ENCODE peak calls at places on chromosome 10, in nine cellular contexts. S, T, Y, K, B, M, H, Q and I are unnamed samples. For H3K27me3, the result is how much of the 10 kb centered on the place peaks cover.

GRCh38 chr10:97889461-97890265 is 40.0 kb downstream of the GOLGA7B start:
- DNase-seq in S (no peak), T (no peak), Y (no peak), K (no peak), B (no peak), M (no peak), H (peak), Q (no peak), I (no peak)

GRCh38 chr10:124075116-124075955 is 18.1 kb downstream of the CHST15 start:
- DNase-seq in S (no peak), T (no peak), Y (no peak), K (no peak), B (no peak), M (no peak), H (peak), Q (no peak), I (no peak)

GRCh38 chr10:42594246-42594650 is 44.1 kb downstream of the ZNF33B start:
- DNase-seq in S (no peak), T (no peak), Y (no peak), K (no peak), B (no peak), M (no peak), H (no peak), Q (no peak), I (no peak)

GRCh38 chr10:127908106-127908957 is 1.4 kb downstream of the PTPRE start:
- DNase-seq in S (no peak), T (peak), Y (no peak), K (no peak), B (peak), M (no peak), H (peak), Q (no peak), I (no peak)

GRCh38 chr10:101781655-101781983 is 1.6 kb downstream of the NPM3 start:
- DNase-seq in S (no peak), T (no peak), Y (no peak), K (no peak), B (no peak), M (no peak), H (no peak), Q (no peak), I (peak)

GRCh38 chr10:43287056-43288007 is 20.5 kb upstream of the RASGEF1A start:
- DNase-seq in S (no peak), T (no peak), Y (no peak), K (peak), B (no peak), M (no peak), H (no peak), Q (no peak), I (no peak)

GRCh38 chr10:99374526-99374925 is 45.4 kb downstream of the CNNM1 start:
- DNase-seq in S (no peak), T (no peak), Y (no peak), K (no peak), B (no peak), M (no peak), H (no peak), Q (no peak), I (no peak)

GRCh38 chr10:28624351-28624750 is 53.0 kb upstream of the BAMBI start:
- DNase-seq in S (peak), T (no peak), Y (no peak), K (no peak), B (no peak), M (no peak), H (peak), Q (no peak), I (no peak)

GRCh38 chr10:131586958-131587357 is 275.4 kb upstream of the TCERG1L start:
- DNase-seq in S (no peak), T (no peak), Y (no peak), K (no peak), B (no peak), M (no peak), H (no peak), Q (no peak), I (no peak)

GRCh38 chr10:123675811-123676210 is 9.7 kb downstream of the GPR26 start:
- DNase-seq in S (no peak), T (no peak), Y (no peak), K (no peak), B (no peak), M (no peak), H (no peak), Q (no peak), I (no peak)

GRCh38 chr10:50972591-50972990 is 87.2 kb upstream of the A1CF start:
- DNase-seq in S (no peak), T (no peak), Y (no peak), K (no peak), B (no peak), M (no peak), H (no peak), Q (no peak), I (no peak)

GRCh38 chr10:22831586-22831985 is 96.3 kb upstream of the ARMC3 start:
- DNase-seq in S (no peak), T (no peak), Y (no peak), K (no peak), B (no peak), M (no peak), H (no peak), Q (no peak), I (no peak)

GRCh38 chr10:5555031-5555510 is 30.3 kb downstream of the CALML3 start:
- DNase-seq in S (no peak), T (no peak), Y (no peak), K (no peak), B (peak), M (no peak), H (no peak), Q (no peak), I (peak)

GRCh38 chr10:43026039-43026973 is 50.6 kb upstream of the RET start:
- DNase-seq in S (no peak), T (no peak), Y (no peak), K (no peak), B (no peak), M (peak), H (peak), Q (no peak), I (no peak)

GRCh38 chr10:42987121-42987541 is 89.7 kb upstream of the RET start:
- DNase-seq in S (no peak), T (no peak), Y (no peak), K (no peak), B (peak), M (no peak), H (peak), Q (no peak), I (no peak)

GRCh38 chr10:48506147-48506917 is 98.5 kb downstream of the ARHGAP22 start:
- DNase-seq in S (peak), T (no peak), Y (no peak), K (no peak), B (no peak), M (no peak), H (peak), Q (no peak), I (no peak)

GRCh38 chr10:90161-90560 is 41.1 kb upstream of the TUBB8 start:
- DNase-seq in S (no peak), T (no peak), Y (no peak), K (no peak), B (no peak), M (no peak), H (no peak), Q (no peak), I (no peak)

GRCh38 chr10:11515596-11516418 is 95.6 kb downstream of the USP6NL start:
- DNase-seq in S (peak), T (peak), Y (peak), K (peak), B (no peak), M (peak), H (peak), Q (no peak), I (no peak)

GRCh38 chr10:51747211-51747610 is 47.8 kb upstream of the CSTF2T start:
- DNase-seq in S (no peak), T (no peak), Y (no peak), K (no peak), B (no peak), M (no peak), H (no peak), Q (no peak), I (no peak)

GRCh38 chr10:21273400-21273968 is 252.0 kb downstream of the SKIDA1 start:
- DNase-seq in S (no peak), T (no peak), Y (no peak), K (no peak), B (no peak), M (no peak), H (no peak), Q (no peak), I (no peak)

GRCh38 chr10:126536148-126536547 is 134.3 kb downstream of the C10orf90 start:
- DNase-seq in S (no peak), T (no peak), Y (no peak), K (no peak), B (no peak), M (peak), H (no peak), Q (no peak), I (no peak)

GRCh38 chr10:100303724-100304319 is 17.3 kb upstream of the BLOC1S2 start:
- DNase-seq in S (peak), T (no peak), Y (no peak), K (no peak), B (no peak), M (peak), H (peak), Q (no peak), I (no peak)

GRCh38 chr10:101050206-101051069 is 11.4 kb upstream of the KAZALD1 start:
- DNase-seq in S (peak), T (peak), Y (peak), K (peak), B (peak), M (peak), H (peak), Q (peak), I (no peak)

GRCh38 chr10:43231523-43232078 is 35.3 kb downstream of the RASGEF1A start:
- DNase-seq in S (no peak), T (peak), Y (peak), K (peak), B (peak), M (no peak), H (peak), Q (no peak), I (peak)

GRCh38 chr10:59006511-59007306 is 169.7 kb upstream of the PHYHIPL start:
- DNase-seq in S (no peak), T (peak), Y (peak), K (no peak), B (no peak), M (no peak), H (no peak), Q (no peak), I (no peak)

GRCh38 chr10:8048281-8049008 is 6.0 kb upstream of the GATA3 start:
- DNase-seq in S (no peak), T (no peak), Y (no peak), K (peak), B (peak), M (no peak), H (peak), Q (no peak), I (no peak)

GRCh38 chr10:8047452-8048280 is 6.8 kb upstream of the GATA3 start:
- DNase-seq in S (no peak), T (no peak), Y (no peak), K (no peak), B (no peak), M (no peak), H (peak), Q (no peak), I (no peak)

GRCh38 chr10:8050561-8051108 is 3.9 kb upstream of the GATA3 start:
- DNase-seq in S (no peak), T (no peak), Y (no peak), K (no peak), B (peak), M (no peak), H (peak), Q (no peak), I (no peak)

GRCh38 chr10:8049874-8050560 is 4.5 kb upstream of the GATA3 start:
- DNase-seq in S (no peak), T (no peak), Y (no peak), K (no peak), B (no peak), M (no peak), H (peak), Q (no peak), I (no peak)

DNA sequence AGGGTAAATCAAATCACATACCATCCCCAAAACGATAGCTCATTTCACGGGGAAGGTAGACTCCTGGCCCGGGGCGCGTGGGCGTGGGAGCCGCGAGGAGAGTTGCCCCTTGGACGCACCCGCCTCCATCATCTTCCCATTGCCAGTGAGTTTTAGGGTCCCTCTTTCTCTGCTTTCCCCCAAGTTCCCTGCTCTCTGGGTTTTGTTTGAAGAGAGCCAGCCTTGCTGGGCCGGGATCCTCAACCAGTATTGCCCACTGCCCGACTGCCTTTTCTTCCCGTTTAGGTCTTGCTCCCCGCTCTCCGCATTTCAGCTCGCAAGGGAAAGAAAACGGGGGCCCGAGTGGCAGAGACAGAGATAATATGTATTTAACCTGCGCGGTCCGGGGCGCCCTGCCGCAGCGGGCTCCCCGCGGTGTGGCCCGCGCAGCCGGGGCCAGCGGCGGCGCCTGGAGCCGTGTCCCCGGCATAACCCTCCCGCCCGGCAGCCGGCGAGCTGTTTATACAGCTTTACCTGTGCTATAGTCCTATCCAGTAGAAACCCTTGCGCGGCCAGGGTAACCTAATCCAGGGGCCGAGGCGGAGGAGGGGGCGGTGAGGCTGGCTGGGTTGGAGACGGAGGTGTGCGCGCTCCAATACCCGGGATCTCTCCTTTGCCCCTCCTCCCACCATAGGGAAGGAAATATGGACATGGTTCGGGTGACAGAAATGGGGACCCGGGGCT is 5.2 kb upstream of the GATA3 start:
- DNase-seq in S (no peak), T (no peak), Y (no peak), K (no peak), B (no peak), M (no peak), H (peak), Q (no peak), I (no peak)
- H3K27me3 ChIP-seq in S (under half), T (half or more), Y (half or more), K (half or more), B (half or more), M (half or more), H (half or more), Q (half or more), I (half or more)

GRCh38 chr10:133328358-133329343 is 8.0 kb downstream of the CALY start:
- DNase-seq in S (no peak), T (no peak), Y (no peak), K (no peak), B (peak), M (no peak), H (peak), Q (no peak), I (no peak)
- H3K27me3 ChIP-seq in S (under half), T (under half), Y (half or more), K (under half), B (half or more), M (half or more), H (half or more), Q (half or more), I (under half)

GRCh38 chr10:46559231-46559671 is 2.8 kb upstream of the GPRIN2 start:
- DNase-seq in S (no peak), T (peak), Y (no peak), K (no peak), B (peak), M (no peak), H (no peak), Q (no peak), I (no peak)

GRCh38 chr10:46560381-46560780 is 3.9 kb upstream of the GPRIN2 start:
- DNase-seq in S (no peak), T (peak), Y (no peak), K (no peak), B (peak), M (no peak), H (no peak), Q (no peak), I (peak)

GRCh38 chr10:46557319-46558140 is 1.1 kb upstream of the GPRIN2 start:
- DNase-seq in S (no peak), T (peak), Y (peak), K (no peak), B (peak), M (no peak), H (peak), Q (no peak), I (peak)

GRCh38 chr10:46558141-46558410 is 1.6 kb upstream of the GPRIN2 start:
- DNase-seq in S (no peak), T (no peak), Y (no peak), K (no peak), B (no peak), M (no peak), H (no peak), Q (no peak), I (no peak)

DNA sequence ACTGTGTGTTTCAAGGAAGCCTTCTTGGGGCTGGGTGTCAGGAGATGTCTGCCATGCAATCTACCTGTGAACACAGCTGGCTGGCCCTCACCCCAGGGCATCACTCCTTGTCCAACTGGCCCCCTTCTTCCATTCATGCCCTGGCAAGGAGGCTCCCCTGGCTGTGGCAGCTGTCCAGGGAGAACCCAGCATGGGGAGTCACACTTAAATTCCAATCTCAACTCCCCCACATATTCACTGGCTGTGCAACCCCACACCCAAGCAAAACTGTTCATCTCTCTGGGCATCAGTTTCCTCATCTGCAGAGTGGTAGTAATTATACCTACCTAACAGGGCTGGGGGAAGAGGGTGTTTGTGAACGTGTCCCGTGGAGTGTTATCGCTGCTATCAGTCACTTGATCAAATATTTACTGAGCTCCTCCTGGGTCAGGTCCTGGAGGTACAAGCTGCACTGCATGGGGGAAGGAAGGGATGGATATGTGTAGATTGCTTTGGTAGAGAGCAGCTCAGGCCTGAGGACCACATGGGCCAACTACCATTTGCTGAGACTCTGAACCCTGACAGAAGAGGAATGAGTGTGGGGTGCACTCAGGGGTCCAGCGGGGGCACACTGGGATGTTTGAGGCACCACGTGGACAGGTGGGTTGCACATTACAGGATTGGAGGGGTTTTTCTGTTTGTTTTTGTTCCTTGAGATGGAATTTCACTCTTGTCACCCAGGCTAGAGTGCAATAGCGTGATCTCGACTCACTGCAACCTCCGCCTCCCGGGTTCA is 2.1 kb upstream of the GPRIN2 start:
- DNase-seq in S (no peak), T (peak), Y (peak), K (no peak), B (peak), M (no peak), H (no peak), Q (no peak), I (no peak)
- H3K27me3 ChIP-seq in S (under half), T (half or more), Y (under half), K (under half), B (half or more), M (half or more), H (under half), Q (half or more), I (under half)

DNA sequence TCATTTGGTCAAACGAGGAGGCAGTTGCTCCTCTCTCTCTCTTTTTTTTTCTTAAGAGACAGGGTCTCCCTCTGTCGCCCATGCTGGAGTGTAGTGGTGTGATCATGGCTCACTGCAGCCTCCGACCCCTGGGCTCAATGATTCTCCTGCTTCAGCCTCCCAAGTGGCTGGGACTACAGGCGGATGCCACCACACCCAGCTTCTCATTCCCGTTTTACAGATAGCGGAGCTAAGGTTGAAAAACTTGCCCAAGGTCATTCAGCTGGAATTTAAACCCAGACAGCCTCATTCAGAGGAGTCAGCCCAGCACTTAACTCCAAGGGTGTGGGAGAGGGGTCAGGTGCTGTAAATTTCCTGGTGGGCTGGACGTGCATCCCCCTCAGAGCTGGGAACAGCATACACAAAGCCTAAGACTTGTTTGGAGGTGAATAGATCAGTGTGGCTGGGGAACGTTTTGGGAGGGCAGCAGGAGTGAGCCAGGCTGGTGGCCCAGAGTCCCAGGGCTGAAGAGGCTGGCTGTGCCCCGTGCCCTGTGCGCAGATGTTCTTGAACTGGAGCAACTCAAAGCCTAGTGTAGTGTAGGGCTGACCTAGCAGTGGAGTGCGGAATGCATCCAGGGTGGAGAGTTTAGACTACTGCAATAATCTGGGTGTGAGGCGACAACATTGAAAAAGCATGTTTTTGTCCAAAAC is 2.3 kb downstream of the HTRA1 start:
- DNase-seq in S (no peak), T (no peak), Y (no peak), K (no peak), B (no peak), M (no peak), H (no peak), Q (no peak), I (peak)
- H3K27me3 ChIP-seq in S (under half), T (under half), Y (under half), K (under half), B (under half), M (under half), H (under half), Q (under half), I (under half)

GRCh38 chr10:25176421-25176968 is 1.7 kb downstream of the GPR158 start:
- DNase-seq in S (no peak), T (no peak), Y (no peak), K (no peak), B (no peak), M (peak), H (peak), Q (no peak), I (no peak)
- H3K27me3 ChIP-seq in S (under half), T (under half), Y (under half), K (under half), B (half or more), M (half or more), H (under half), Q (half or more), I (under half)

DNA sequence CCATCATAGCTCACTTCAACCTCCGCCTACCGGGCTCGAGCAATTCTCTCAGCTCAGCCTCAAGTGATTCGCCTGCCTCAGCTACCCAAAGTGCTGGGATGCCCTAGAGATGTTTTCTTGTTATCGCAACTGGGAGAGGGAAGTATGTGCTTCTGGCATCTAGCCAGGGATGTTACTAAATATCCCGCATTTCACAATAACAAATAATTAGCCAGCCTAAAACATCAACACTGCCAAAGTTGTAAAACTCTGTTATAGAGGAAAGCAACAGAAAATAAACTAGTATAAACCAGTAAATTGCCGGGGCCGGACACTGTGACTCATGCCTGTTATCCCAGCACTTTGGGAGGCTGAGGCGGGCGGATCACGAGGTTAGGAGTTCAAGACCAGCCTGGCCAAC is 7.2 kb downstream of the INA start:
- DNase-seq in S (no peak), T (no peak), Y (no peak), K (no peak), B (no peak), M (no peak), H (no peak), Q (no peak), I (no peak)
- H3K27me3 ChIP-seq in S (under half), T (under half), Y (under half), K (under half), B (under half), M (under half), H (under half), Q (half or more), I (under half)